ENCODE peak calls at places on chromosomes 16 and 17, in five cellular contexts. J, W, X, C and V are unnamed samples.

GRCh38 chr17:76924345-76925332 is 56.4 kb downstream of the MGAT5B start:
- ATAC-seq in W (no peak), X (peak), J (no peak), C (no peak), V (no peak)

GRCh38 chr16:12437761-12438440 is 365.8 kb downstream of the CPPED1 start:
- ATAC-seq in W (no peak), J (no peak), X (no peak), C (no peak), V (no peak)

GRCh38 chr16:27230562-27230991 is 27.3 kb downstream of the KDM8 start:
- ATAC-seq in X (no peak), W (no peak), J (no peak), C (peak), V (peak)

GRCh38 chr16:12217341-12217740 is 240.8 kb downstream of the SNX29 start:
- ATAC-seq in W (no peak), X (no peak), C (no peak), J (no peak), V (no peak)

GRCh38 chr16:73048292-73049050 is 543 bp upstream of the ZFHX3 start:
- ATAC-seq in W (peak), J (no peak), C (no peak), X (peak), V (no peak)

GRCh38 chr17:33753452-33753851 is 460.4 kb upstream of the ASIC2 start:
- ATAC-seq in X (no peak), C (no peak), W (no peak), J (no peak), V (no peak)

GRCh38 chr17:11598274-11599221 is at the start of gene DNAH9:
- ATAC-seq in W (peak), X (peak), J (no peak), C (no peak), V (no peak)

GRCh38 chr16:57409065-57409464 is 4.5 kb downstream of the CCL17 start:
- ATAC-seq in C (no peak), J (no peak), X (no peak), W (peak), V (no peak)

GRCh38 chr17:28996554-28997096 is 9.2 kb downstream of the SEZ6 start:
- ATAC-seq in W (no peak), C (no peak), J (no peak), X (no peak), V (no peak)

GRCh38 chr16:83772806-83773205 is 35.0 kb upstream of the HSBP1 start:
- ATAC-seq in J (no peak), W (no peak), X (no peak), C (no peak), V (no peak)

GRCh38 chr17:57256708-57257112 is 387 bp downstream of the MSI2 start:
- ATAC-seq in J (peak), W (peak), C (no peak), X (peak), V (peak)

GRCh38 chr17:33657181-33657580 is 364.1 kb upstream of the ASIC2 start:
- ATAC-seq in C (no peak), X (no peak), J (no peak), W (no peak), V (no peak)

GRCh38 chr16:74999683-75000480 is 1.1 kb downstream of the ZNRF1 start:
- ATAC-seq in J (peak), X (peak), C (peak), W (peak), V (peak)

GRCh38 chr17:81329927-81330883 is 35.1 kb upstream of the SLC38A10 start:
- ATAC-seq in X (no peak), C (no peak), W (peak), J (no peak), V (no peak)

GRCh38 chr17:50469005-50469605 is 425 bp upstream of the CHAD start:
- ATAC-seq in C (no peak), W (no peak), X (peak), J (no peak), V (no peak)

GRCh38 chr17:21548236-21548635 is 144.1 kb upstream of the KCNJ18 start:
- ATAC-seq in W (no peak), J (no peak), X (no peak), C (no peak), V (no peak)